ENCODE peak calls at places on chromosomes 5 and 9, in five cellular contexts. M, L, U, Y and F are unnamed samples.
A peak's percentile ranks its signal among the peaks of the same experiment; 100 is the strongest.

GRCh38 chr5:64818245-64818644 is 49.5 kb downstream of the CWC27 start:
- DNase-seq in M (no peak), L (no peak), U (no peak), Y (no peak), F (no peak)

GRCh38 chr9:95202076-95202681 is 115.3 kb downstream of the FANCC start:
- DNase-seq in M (no peak), L (no peak), U (no peak), Y (peak; percentile 21), F (no peak)

GRCh38 chr9:128254855-128255759 is 20.7 kb downstream of the GOLGA2 start:
- DNase-seq in M (peak; percentile 36), L (peak; percentile 37), U (peak; percentile 50), Y (peak; percentile 36), F (no peak)

GRCh38 chr5:34721359-34721758 is 65.2 kb downstream of the RAI14 start:
- DNase-seq in M (no peak), L (no peak), U (no peak), Y (no peak), F (no peak)

GRCh38 chr9:21174671-21175070 is 8.2 kb upstream of the IFNA21 start:
- DNase-seq in M (no peak), L (no peak), U (no peak), Y (no peak), F (no peak)

GRCh38 chr5:123035950-123036390 is 555 bp downstream of the PPIC start:
- DNase-seq in M (no peak), L (peak; percentile 40), U (no peak), Y (peak; percentile 56), F (no peak)

GRCh38 chr5:344668-345067 is 23.2 kb downstream of the AHRR start:
- DNase-seq in M (no peak), L (no peak), U (no peak), Y (no peak), F (no peak)

GRCh38 chr5:169651526-169651925 is 14.5 kb downstream of the DOCK2 start:
- DNase-seq in M (no peak), L (no peak), U (no peak), Y (peak; percentile 26), F (no peak)

GRCh38 chr9:86983260-86984255 is 36.3 kb upstream of the GAS1 start:
- DNase-seq in M (no peak), L (no peak), U (no peak), Y (peak; percentile 83), F (no peak)

GRCh38 chr9:84851935-84852585 is 182.5 kb downstream of the NTRK2 start:
- DNase-seq in M (no peak), L (peak; percentile 65), U (no peak), Y (peak; percentile 97), F (no peak)

GRCh38 chr9:3290231-3290840 is 235.5 kb downstream of the RFX3 start:
- DNase-seq in M (no peak), L (no peak), U (no peak), Y (no peak), F (no peak)

GRCh38 chr5:91223886-91224285 is 159.2 kb downstream of the ARRDC3 start:
- DNase-seq in M (no peak), L (no peak), U (no peak), Y (peak; percentile 25), F (no peak)

GRCh38 chr5:160656961-160657570 is 194.9 kb downstream of the ATP10B start:
- DNase-seq in M (no peak), L (no peak), U (no peak), Y (no peak), F (no peak)

GRCh38 chr5:10173716-10174115 is 76.0 kb downstream of the ATPSCKMT start:
- DNase-seq in M (no peak), L (no peak), U (no peak), Y (no peak), F (no peak)

GRCh38 chr9:75033789-75034473 is 5.8 kb upstream of the CARNMT1 start:
- DNase-seq in M (no peak), L (no peak), U (no peak), Y (no peak), F (no peak)

GRCh38 chr5:171445910-171446516 is 26.6 kb downstream of the FGF18 start:
- DNase-seq in M (no peak), L (no peak), U (no peak), Y (peak; percentile 86), F (no peak)

GRCh38 chr5:131610198-131611063 is 24.6 kb downstream of the RAPGEF6 start:
- DNase-seq in M (no peak), L (no peak), U (no peak), Y (peak; percentile 96), F (no peak)

GRCh38 chr9:114894801-114895433 is 35.5 kb downstream of the TNFSF8 start:
- DNase-seq in M (peak; percentile 47), L (peak; percentile 69), U (no peak), Y (peak; percentile 98), F (no peak)

GRCh38 chr5:32522429-32523143 is 62.8 kb upstream of the SUB1 start:
- DNase-seq in M (no peak), L (no peak), U (no peak), Y (peak; percentile 96), F (no peak)

GRCh38 chr5:169300468-169301385 is at the start of gene SLIT3:
- DNase-seq in M (no peak), L (peak; percentile 65), U (no peak), Y (peak; percentile 88), F (no peak)

GRCh38 chr9:129987941-129988340 is 55.0 kb downstream of the FNBP1 start:
- DNase-seq in M (no peak), L (no peak), U (no peak), Y (no peak), F (no peak)

GRCh38 chr9:107363511-107364182 is 80.6 kb downstream of the RAD23B start:
- DNase-seq in M (no peak), L (no peak), U (no peak), Y (no peak), F (no peak)

GRCh38 chr5:28017178-28017577 is 978.8 kb upstream of the CDH9 start:
- DNase-seq in M (no peak), L (no peak), U (no peak), Y (no peak), F (no peak)

GRCh38 chr9:96163141-96163540 is 138.8 kb downstream of the HSD17B3 start:
- DNase-seq in M (no peak), L (no peak), U (no peak), Y (no peak), F (no peak)

GRCh38 chr5:118968925-118969375 is 19.4 kb downstream of the DTWD2 start:
- DNase-seq in M (no peak), L (no peak), U (no peak), Y (peak; percentile 35), F (no peak)

GRCh38 chr5:104513621-104514020 is 951.0 kb upstream of the NUDT12 start:
- DNase-seq in M (no peak), L (no peak), U (no peak), Y (no peak), F (no peak)

GRCh38 chr5:160545832-160546231 is 124.2 kb downstream of the PTTG1 start:
- DNase-seq in M (no peak), L (no peak), U (no peak), Y (peak; percentile 25), F (no peak)

GRCh38 chr5:89297111-89297510 is 414.1 kb upstream of the MEF2C start:
- DNase-seq in M (no peak), L (no peak), U (no peak), Y (no peak), F (no peak)

GRCh38 chr5:139700711-139701693 is 52.9 kb downstream of the CXXC5 start:
- DNase-seq in M (no peak), L (no peak), U (no peak), Y (no peak), F (no peak)

GRCh38 chr5:112684737-112685136 is 52.9 kb upstream of the APC start:
- DNase-seq in M (no peak), L (no peak), U (no peak), Y (peak; percentile 88), F (no peak)

GRCh38 chr9:130288926-130289705 is 23.6 kb downstream of the HMCN2 start:
- DNase-seq in M (no peak), L (no peak), U (no peak), Y (no peak), F (no peak)

GRCh38 chr5:163456029-163456589 is 3.8 kb downstream of the NUDCD2 start:
- DNase-seq in M (no peak), L (no peak), U (no peak), Y (no peak), F (no peak)

GRCh38 chr9:3526903-3527652 is 1.3 kb upstream of the RFX3 start:
- DNase-seq in M (no peak), L (peak; percentile 65), U (no peak), Y (no peak), F (no peak)

GRCh38 chr9:105639936-105640335 is 22.3 kb upstream of the TAL2 start:
- DNase-seq in M (no peak), L (no peak), U (no peak), Y (no peak), F (no peak)

GRCh38 chr5:171629221-171630005 is 156.2 kb upstream of the SMIM23 start:
- DNase-seq in M (no peak), L (no peak), U (no peak), Y (no peak), F (no peak)

GRCh38 chr5:124504081-124504916 is 242.1 kb downstream of the ZNF608 start:
- DNase-seq in M (no peak), L (no peak), U (no peak), Y (peak; percentile 70), F (no peak)

GRCh38 chr5:106843812-106844416 is 826.8 kb downstream of the EFNA5 start:
- DNase-seq in M (no peak), L (no peak), U (no peak), Y (peak; percentile 19), F (no peak)

GRCh38 chr5:172834570-172835245 is 657 bp downstream of the ERGIC1 start:
- DNase-seq in M (no peak), L (no peak), U (no peak), Y (no peak), F (no peak)